ENCODE peak calls at places on chromosomes 5 and 9, in seven cellular contexts. K, W, I, C, T, P and D are unnamed samples.

GRCh38 chr9:101977614-101978210 is 239.3 kb upstream of the GRIN3A start:
- DNase-seq in W (no peak), C (no peak), I (no peak), T (no peak), K (peak), P (peak), D (no peak)

GRCh38 chr5:133564921-133565565 is 47.3 kb downstream of the FSTL4 start:
- DNase-seq in T (peak), K (no peak), W (no peak), C (no peak), P (no peak), I (no peak), D (no peak)

GRCh38 chr9:23736293-23736692 is 89.7 kb downstream of the ELAVL2 start:
- DNase-seq in T (no peak), I (no peak), P (no peak), K (no peak), W (no peak), C (peak), D (no peak)

GRCh38 chr5:39219433-39219832 is at the start of gene FYB1:
- DNase-seq in T (peak), I (peak), K (no peak), P (peak), W (peak), C (no peak), D (no peak)

GRCh38 chr9:122398371-122398924 is 27.6 kb downstream of the PTGS1 start:
- DNase-seq in K (no peak), T (no peak), W (no peak), P (no peak), I (no peak), C (no peak), D (no peak)

GRCh38 chr9:133763272-133764183 is 25.4 kb upstream of the SARDH start:
- DNase-seq in I (no peak), W (peak), T (no peak), K (peak), P (no peak), C (no peak), D (peak)

GRCh38 chr5:73136277-73136606 is 15.9 kb downstream of the TMEM171 start:
- DNase-seq in P (no peak), K (no peak), W (no peak), C (no peak), T (no peak), I (no peak), D (no peak)

GRCh38 chr5:84362061-84362720 is 22.5 kb downstream of the EDIL3 start:
- DNase-seq in I (no peak), P (peak), W (no peak), C (no peak), T (no peak), K (peak), D (no peak)

GRCh38 chr9:107969141-107969540 is 479.6 kb upstream of the KLF4 start:
- DNase-seq in W (no peak), C (no peak), T (no peak), P (no peak), K (no peak), I (no peak), D (no peak)

DNA sequence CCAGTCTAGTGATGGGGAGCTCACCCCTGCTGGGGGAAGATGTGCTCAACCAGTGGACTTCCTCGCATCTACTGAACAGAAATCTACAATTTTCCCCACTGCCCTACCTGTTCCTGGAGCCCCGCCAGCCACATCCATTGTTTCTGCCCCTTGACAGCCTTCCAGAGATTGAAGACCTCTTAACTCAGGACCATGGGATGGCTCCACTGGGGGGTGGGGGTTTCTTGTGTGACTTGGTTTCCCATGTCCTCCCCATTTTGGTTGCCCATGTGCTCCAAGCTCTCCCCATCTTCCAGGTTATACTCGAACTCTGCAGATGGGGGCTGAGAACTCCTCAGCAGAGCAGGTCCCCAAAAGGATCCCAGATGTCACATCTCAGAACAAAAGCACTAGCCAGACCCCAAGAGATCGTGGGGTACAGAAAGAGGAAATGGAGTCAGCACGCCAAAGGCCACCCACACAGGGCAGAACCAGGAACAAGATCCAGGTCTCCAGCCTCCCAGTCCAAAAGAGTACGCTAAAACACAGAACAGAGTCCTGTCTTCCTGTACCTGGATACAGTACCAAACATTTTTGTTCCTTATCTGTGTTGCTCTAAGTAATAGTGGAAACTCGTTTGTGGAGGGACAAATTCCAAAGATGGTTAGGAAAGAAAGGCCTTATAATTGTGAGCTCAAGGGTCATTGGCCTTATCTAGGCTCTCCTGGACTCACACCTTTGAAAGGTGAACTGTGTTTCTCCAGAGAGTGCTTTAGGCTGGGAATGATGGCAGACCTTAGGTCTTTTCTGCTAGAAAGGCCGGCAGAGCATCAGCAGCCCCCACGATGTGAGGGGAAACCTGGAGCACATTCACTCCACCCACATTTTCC is 15.8 kb downstream of the CORO2A start:
- DNase-seq in W (no peak), K (no peak), T (no peak), I (no peak), P (no peak), C (no peak), D (no peak)
- H3K27ac ChIP-seq in W (no peak), K (no peak), T (no peak), I (no peak), P (no peak), C (no peak), D (no peak)

GRCh38 chr9:93180938-93181337 is 3.0 kb upstream of the WNK2 start:
- DNase-seq in T (no peak), C (no peak), W (no peak), K (no peak), I (no peak), P (no peak), D (no peak)
- H3K27ac ChIP-seq in T (no peak), C (no peak), W (no peak), K (no peak), I (no peak), P (no peak), D (no peak)

DNA sequence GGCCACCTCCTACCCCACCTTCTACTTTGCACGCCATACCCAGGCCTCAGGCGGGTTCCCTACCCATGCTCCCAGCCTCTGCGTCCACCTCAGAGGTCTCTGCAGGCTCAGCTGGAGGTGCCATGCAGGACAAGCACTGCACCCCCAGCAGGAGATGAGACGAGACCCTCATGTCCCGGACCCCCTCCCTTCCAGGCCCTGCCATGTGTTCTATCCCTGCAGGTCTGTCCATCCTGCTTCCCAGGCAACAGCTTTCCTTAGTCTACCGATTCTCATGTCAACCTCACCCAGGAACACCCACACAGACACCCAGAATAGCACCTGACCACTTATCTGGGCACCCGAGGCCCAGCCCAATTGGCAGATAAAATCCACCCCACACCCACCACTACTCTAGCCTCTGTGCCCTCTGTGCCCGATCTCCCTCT is 52.1 kb downstream of the SEMA4D start:
- DNase-seq in P (no peak), T (no peak), C (no peak), K (no peak), I (no peak), W (peak), D (no peak)
- H3K27ac ChIP-seq in P (no peak), T (peak), C (no peak), K (no peak), I (no peak), W (no peak), D (no peak)

DNA sequence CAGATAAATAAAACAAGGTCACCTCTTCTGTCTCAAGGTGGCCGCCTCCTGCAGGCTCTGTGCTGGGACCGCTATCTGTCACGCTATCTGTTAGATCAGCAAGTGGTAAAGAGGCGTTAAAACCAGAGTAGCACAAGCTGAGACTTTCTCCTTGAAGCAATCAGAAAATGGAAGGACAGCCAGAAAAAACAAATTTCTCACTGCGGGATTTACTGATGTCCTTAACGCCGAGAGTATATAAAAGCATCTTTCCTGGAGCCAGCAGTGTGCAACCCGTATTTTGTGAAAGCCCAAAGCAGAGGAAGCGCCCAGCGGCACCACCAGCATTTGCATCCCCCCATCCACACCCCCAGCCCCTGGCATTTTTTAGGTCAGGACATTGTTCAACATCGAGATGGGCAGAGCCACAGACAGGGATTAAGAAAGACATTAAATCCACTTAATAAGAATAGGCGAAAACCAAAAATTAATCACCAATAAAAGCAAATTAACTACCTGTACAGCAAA is 48.6 kb downstream of the DUSP1 start:
- DNase-seq in P (no peak), I (no peak), W (no peak), C (no peak), K (no peak), T (no peak), D (no peak)
- H3K27ac ChIP-seq in P (no peak), I (peak), W (peak), C (no peak), K (no peak), T (peak), D (peak)

DNA sequence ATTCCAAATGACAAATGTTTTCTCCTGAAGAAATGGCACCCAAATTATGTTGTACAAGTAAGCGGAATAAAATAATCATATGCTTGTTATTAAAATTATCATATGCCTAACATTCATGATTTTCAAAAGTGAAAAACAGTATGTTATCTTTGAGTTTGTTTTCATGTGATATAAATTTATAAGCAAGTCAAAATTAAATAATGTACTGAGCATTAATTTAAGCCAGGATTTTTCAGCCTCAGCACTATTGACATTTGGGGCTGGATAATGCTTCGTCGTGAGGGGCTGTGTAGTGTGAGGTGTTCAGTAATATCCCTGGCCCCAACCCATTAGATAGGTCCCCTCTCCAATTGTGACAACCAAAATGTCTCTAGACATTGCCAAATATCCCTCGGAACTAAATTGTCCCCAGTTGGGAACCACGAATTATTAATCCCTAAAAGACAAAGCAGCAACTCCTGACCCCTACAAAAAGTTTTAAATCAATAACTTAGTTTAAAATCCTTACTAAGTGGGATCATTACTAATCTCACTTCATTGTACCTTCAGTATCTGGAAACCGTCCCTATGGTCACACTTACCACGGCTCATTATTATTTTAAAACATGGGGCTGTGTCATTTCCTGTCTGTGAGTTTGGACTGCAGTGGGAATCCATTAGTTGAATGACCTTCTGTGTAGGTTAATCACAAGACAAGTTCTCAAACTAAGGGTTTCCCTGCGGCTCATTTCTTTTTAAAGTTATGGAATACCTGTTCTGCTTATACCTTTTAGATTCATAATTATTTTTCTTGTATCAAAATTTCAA is 1.3 kb upstream of the NNT start:
- DNase-seq in C (no peak), W (peak), T (no peak), I (no peak), K (peak), P (peak), D (no peak)
- H3K27ac ChIP-seq in C (no peak), W (peak), T (no peak), I (peak), K (peak), P (no peak), D (peak)

DNA sequence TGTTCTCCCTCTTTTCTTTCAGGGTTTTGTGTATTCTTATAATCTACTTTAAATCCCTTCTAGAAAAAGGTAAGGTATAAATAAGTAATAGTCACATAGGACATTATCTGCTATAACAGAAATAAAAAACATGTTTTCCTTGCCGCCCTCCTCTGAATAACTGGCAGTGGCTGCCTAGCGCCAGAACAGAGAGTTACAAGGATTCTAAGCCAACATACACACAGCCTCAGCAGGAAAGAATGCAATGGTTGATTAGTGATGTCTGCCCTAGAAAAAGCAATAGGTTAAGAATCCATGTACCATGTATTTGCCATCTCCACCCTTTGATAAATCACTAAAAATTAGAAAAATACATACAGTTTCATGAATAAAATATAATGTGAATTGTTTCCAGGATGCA is 4.9 kb downstream of the MED27 start:
- DNase-seq in W (no peak), P (no peak), I (no peak), K (peak), C (no peak), T (no peak), D (no peak)
- H3K27ac ChIP-seq in W (no peak), P (no peak), I (no peak), K (no peak), C (no peak), T (no peak), D (no peak)

GRCh38 chr5:15835514-15835913 is 335.5 kb downstream of the FBXL7 start:
- DNase-seq in W (no peak), T (no peak), K (peak), I (no peak), C (no peak), P (no peak), D (no peak)
- H3K27ac ChIP-seq in W (no peak), T (no peak), K (no peak), I (no peak), C (no peak), P (no peak), D (no peak)

GRCh38 chr9:69622664-69623063 is 49.5 kb downstream of the APBA1 start:
- DNase-seq in K (peak), I (no peak), W (no peak), C (no peak), T (no peak), P (no peak), D (no peak)
- H3K27ac ChIP-seq in K (no peak), I (no peak), W (no peak), C (no peak), T (no peak), P (no peak), D (no peak)

DNA sequence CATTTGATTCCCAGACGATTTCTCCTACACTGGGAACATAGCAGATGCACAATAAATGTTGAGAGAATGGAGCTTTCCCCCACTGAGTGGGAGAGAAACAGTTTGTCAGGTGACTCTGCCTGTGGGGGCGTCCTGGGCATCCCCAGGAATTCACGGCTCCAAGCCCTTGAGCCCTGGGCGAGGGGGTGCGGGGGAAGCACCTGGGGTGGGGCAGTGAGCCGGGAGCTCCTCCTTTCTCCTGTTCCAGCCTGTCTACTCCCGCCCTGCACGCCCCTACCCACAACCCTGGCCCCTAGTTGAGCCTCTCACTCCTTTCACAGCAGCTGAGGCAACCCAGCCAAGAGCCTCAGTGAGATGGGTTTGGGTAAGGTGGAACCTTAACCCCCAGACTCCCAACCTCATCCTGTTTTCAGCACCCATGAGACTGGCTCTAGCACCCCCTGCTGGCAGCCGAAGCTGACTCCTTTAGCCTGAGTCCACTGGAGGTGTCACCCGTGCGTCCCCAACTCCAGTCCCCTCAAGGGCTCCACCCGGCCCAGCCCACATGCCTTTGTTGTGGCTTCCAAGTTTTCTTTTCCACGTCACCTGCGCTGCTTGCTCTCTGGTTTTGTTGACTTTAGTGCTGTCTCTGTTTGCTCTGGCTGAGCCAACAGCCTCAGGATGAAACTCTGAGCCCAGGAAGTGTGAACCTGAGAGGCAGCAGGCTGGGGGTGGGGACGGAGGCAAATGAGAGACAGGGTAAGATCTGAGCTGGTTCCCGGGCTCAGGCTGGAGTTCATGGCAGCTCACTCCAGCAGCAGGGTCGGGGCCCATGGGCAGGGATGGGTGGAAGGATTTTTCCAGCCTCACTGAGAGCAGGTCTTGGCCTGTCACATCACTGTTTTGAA is 13.0 kb upstream of the AQP7 start:
- DNase-seq in P (no peak), I (peak), T (no peak), C (peak), K (peak), W (peak), D (peak)
- H3K27ac ChIP-seq in P (no peak), I (no peak), T (no peak), C (no peak), K (no peak), W (no peak), D (peak)